ENCODE peak calls at places on chromosome 10, in eight cellular contexts. One of them, this sample, is unnamed.

GRCh38 chr10:99304027-99304856 is 24.9 kb upstream of the CNNM1 start:
- DNase-seq in epithelial cell of proximal tubule: peak; percentile 9
- DNase-seq in dorsolateral prefrontal cortex: no peak
- DNase-seq in fibroblast of the aortic adventitia: no peak
- DNase-seq in esophagus muscularis mucosa: no peak
- DNase-seq in AG04450: no peak
- DNase-seq in brain microvascular endothelial cell: no peak
- DNase-seq in GM12865: no peak
- DNase-seq in this sample: no peak

GRCh38 chr10:47158116-47159071 is 141.6 kb upstream of the GDF10 start:
- DNase-seq in epithelial cell of proximal tubule: no peak
- DNase-seq in dorsolateral prefrontal cortex: no peak
- DNase-seq in fibroblast of the aortic adventitia: no peak
- DNase-seq in esophagus muscularis mucosa: peak; percentile 87
- DNase-seq in AG04450: no peak
- DNase-seq in brain microvascular endothelial cell: no peak
- DNase-seq in GM12865: no peak
- DNase-seq in this sample: no peak

GRCh38 chr10:117216611-117217195 is 19.4 kb downstream of the KCNK18 start:
- DNase-seq in epithelial cell of proximal tubule: no peak
- DNase-seq in dorsolateral prefrontal cortex: peak; percentile 39
- DNase-seq in fibroblast of the aortic adventitia: peak; percentile 70
- DNase-seq in esophagus muscularis mucosa: no peak
- DNase-seq in AG04450: peak; percentile 29
- DNase-seq in brain microvascular endothelial cell: peak; percentile 32
- DNase-seq in GM12865: peak; percentile 84
- DNase-seq in this sample: peak; percentile 32

GRCh38 chr10:101066146-101066889 is 4.5 kb downstream of the KAZALD1 start:
- DNase-seq in epithelial cell of proximal tubule: no peak
- DNase-seq in dorsolateral prefrontal cortex: no peak
- DNase-seq in fibroblast of the aortic adventitia: peak; percentile 79
- DNase-seq in esophagus muscularis mucosa: no peak
- DNase-seq in AG04450: no peak
- DNase-seq in brain microvascular endothelial cell: no peak
- DNase-seq in GM12865: peak; percentile 68
- DNase-seq in this sample: no peak

GRCh38 chr10:78255796-78256638 is 222.4 kb downstream of the RPS24 start:
- DNase-seq in epithelial cell of proximal tubule: peak; percentile 95
- DNase-seq in dorsolateral prefrontal cortex: peak; percentile 40
- DNase-seq in fibroblast of the aortic adventitia: peak; percentile 99
- DNase-seq in esophagus muscularis mucosa: no peak
- DNase-seq in AG04450: peak; percentile 94
- DNase-seq in brain microvascular endothelial cell: peak; percentile 95
- DNase-seq in GM12865: no peak
- DNase-seq in this sample: peak; percentile 88

GRCh38 chr10:121864653-121865052 is 63.2 kb downstream of the ATE1 start:
- DNase-seq in epithelial cell of proximal tubule: no peak
- DNase-seq in dorsolateral prefrontal cortex: no peak
- DNase-seq in fibroblast of the aortic adventitia: no peak
- DNase-seq in esophagus muscularis mucosa: no peak
- DNase-seq in AG04450: no peak
- DNase-seq in brain microvascular endothelial cell: no peak
- DNase-seq in GM12865: no peak
- DNase-seq in this sample: no peak

GRCh38 chr10:57972783-57973182 is 294.9 kb downstream of the IPMK start:
- DNase-seq in epithelial cell of proximal tubule: no peak
- DNase-seq in dorsolateral prefrontal cortex: no peak
- DNase-seq in fibroblast of the aortic adventitia: no peak
- DNase-seq in esophagus muscularis mucosa: no peak
- DNase-seq in AG04450: no peak
- DNase-seq in brain microvascular endothelial cell: no peak
- DNase-seq in GM12865: no peak
- DNase-seq in this sample: no peak

GRCh38 chr10:30984563-30985328 is 46.9 kb downstream of the ZNF438 start:
- DNase-seq in epithelial cell of proximal tubule: no peak
- DNase-seq in dorsolateral prefrontal cortex: no peak
- DNase-seq in fibroblast of the aortic adventitia: peak; percentile 67
- DNase-seq in esophagus muscularis mucosa: no peak
- DNase-seq in AG04450: no peak
- DNase-seq in brain microvascular endothelial cell: no peak
- DNase-seq in GM12865: no peak
- DNase-seq in this sample: no peak

GRCh38 chr10:122879339-122880273 is at the start of gene FAM24B:
- DNase-seq in epithelial cell of proximal tubule: peak; percentile 83
- DNase-seq in dorsolateral prefrontal cortex: peak; percentile 92
- DNase-seq in fibroblast of the aortic adventitia: peak; percentile 99
- DNase-seq in esophagus muscularis mucosa: peak; percentile 96
- DNase-seq in AG04450: peak; percentile 98
- DNase-seq in brain microvascular endothelial cell: peak; percentile 99
- DNase-seq in GM12865: peak; percentile 98
- DNase-seq in this sample: peak; percentile 97

GRCh38 chr10:71723301-71723700 is 3.7 kb upstream of the C10orf105 start:
- DNase-seq in epithelial cell of proximal tubule: no peak
- DNase-seq in dorsolateral prefrontal cortex: no peak
- DNase-seq in fibroblast of the aortic adventitia: no peak
- DNase-seq in esophagus muscularis mucosa: no peak
- DNase-seq in AG04450: no peak
- DNase-seq in brain microvascular endothelial cell: no peak
- DNase-seq in GM12865: no peak
- DNase-seq in this sample: no peak

GRCh38 chr10:111360260-111360925 is 283.6 kb downstream of the ADRA2A start:
- DNase-seq in epithelial cell of proximal tubule: no peak
- DNase-seq in dorsolateral prefrontal cortex: no peak
- DNase-seq in fibroblast of the aortic adventitia: peak; percentile 4
- DNase-seq in esophagus muscularis mucosa: peak; percentile 50
- DNase-seq in AG04450: no peak
- DNase-seq in brain microvascular endothelial cell: no peak
- DNase-seq in GM12865: peak; percentile 62
- DNase-seq in this sample: no peak

GRCh38 chr10:36677170-36677768 is 448.1 kb upstream of the ANKRD30A start:
- DNase-seq in epithelial cell of proximal tubule: no peak
- DNase-seq in dorsolateral prefrontal cortex: no peak
- DNase-seq in fibroblast of the aortic adventitia: peak; percentile 73
- DNase-seq in esophagus muscularis mucosa: no peak
- DNase-seq in AG04450: no peak
- DNase-seq in brain microvascular endothelial cell: peak; percentile 31
- DNase-seq in GM12865: no peak
- DNase-seq in this sample: no peak

DNA sequence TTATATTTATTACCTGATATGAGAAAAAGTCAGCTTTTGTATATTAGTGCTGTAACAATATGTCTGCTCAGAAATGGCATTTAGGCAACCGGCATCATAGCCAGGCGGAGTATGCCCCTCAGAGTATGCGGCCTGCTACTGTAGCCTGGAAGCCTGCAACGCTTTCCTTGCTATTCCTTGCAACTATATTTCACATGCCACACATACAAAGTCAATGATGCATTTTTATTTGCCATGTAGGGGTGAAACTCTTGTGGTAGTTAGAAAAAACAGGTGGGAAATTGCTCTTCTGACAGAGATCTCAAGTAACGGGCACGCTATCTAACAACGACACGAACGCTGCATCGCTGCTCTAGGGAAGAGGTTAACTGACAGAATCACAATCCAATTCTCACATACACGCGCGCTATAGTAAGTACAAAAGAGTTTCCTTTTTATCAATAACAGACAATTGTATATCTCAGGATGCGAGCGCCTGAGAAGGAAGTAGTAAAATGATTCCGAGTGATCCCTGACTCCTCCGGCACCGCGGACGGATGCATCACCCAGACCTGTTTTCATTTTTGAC is 5.9 kb downstream of the EBF3 start:
- DNase-seq in epithelial cell of proximal tubule: no peak
- DNase-seq in dorsolateral prefrontal cortex: no peak
- DNase-seq in fibroblast of the aortic adventitia: peak; percentile 56
- DNase-seq in esophagus muscularis mucosa: no peak
- DNase-seq in AG04450: no peak
- DNase-seq in brain microvascular endothelial cell: no peak
- DNase-seq in GM12865: no peak
- DNase-seq in this sample: no peak
- TF ChIP-seq CTCF in epithelial cell of proximal tubule: no peak
- TF ChIP-seq CTCF in dorsolateral prefrontal cortex: no peak
- TF ChIP-seq CTCF in fibroblast of the aortic adventitia: peak; percentile 19
- TF ChIP-seq CTCF in esophagus muscularis mucosa: no peak
- TF ChIP-seq CTCF in AG04450: peak; percentile 15
- TF ChIP-seq CTCF in brain microvascular endothelial cell: no peak
- TF ChIP-seq CTCF in GM12865: no peak
- TF ChIP-seq CTCF in this sample: no peak

DNA sequence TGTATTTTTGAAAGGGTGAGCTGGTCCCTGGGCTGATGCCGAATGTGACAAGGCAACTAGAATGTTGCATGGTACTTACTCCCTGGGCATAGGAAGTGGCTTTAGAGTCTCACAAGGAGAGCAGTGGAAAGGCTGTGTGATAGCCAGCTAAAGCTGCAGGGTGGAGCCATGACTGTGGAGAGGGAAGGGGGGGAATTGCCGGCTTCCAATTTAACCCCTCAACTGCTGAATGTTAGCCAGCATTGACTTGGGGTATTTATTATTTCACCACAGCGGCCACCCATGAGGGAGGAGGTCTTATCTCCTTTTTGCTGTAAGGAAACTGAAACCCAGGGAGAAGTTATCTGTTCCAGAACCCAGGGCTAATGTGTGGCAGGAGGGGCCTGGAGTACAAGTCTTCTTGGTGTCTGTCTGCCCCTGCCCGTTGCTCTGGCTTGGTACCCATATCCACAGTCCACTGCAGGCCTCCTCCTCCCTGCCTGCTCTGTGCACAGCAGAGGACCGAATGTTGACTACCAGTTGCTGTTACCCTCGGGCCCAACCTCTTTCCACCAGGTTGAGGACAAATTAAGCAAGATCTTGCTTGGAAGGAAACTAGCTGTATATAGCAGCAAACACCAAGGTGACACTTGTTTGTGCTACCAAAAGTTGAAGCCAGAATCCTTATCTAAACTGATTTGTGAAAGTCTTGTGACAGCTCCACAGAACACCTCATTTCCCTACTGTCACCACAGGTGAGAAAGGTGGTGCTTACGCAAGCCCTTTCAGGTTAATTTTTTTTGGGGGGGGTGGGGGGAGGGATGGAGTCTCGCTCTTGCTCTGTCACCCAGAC is 37.6 kb downstream of the WBP1L start:
- DNase-seq in epithelial cell of proximal tubule: no peak
- DNase-seq in dorsolateral prefrontal cortex: no peak
- DNase-seq in fibroblast of the aortic adventitia: peak; percentile 55
- DNase-seq in esophagus muscularis mucosa: no peak
- DNase-seq in AG04450: no peak
- DNase-seq in brain microvascular endothelial cell: no peak
- DNase-seq in GM12865: no peak
- DNase-seq in this sample: no peak
- H3K4me3 ChIP-seq in epithelial cell of proximal tubule: no peak overlapping the region
- H3K4me3 ChIP-seq in dorsolateral prefrontal cortex: no peak overlapping the region
- H3K4me3 ChIP-seq in fibroblast of the aortic adventitia: no peak overlapping the region
- H3K4me3 ChIP-seq in esophagus muscularis mucosa: no peak overlapping the region
- H3K4me3 ChIP-seq in AG04450: no peak overlapping the region
- H3K4me3 ChIP-seq in brain microvascular endothelial cell: no peak overlapping the region
- H3K4me3 ChIP-seq in GM12865: no peak overlapping the region
- H3K4me3 ChIP-seq in this sample: no peak overlapping the region

GRCh38 chr10:10235003-10235402 is 782.7 kb upstream of the CELF2 start:
- DNase-seq in epithelial cell of proximal tubule: no peak
- DNase-seq in dorsolateral prefrontal cortex: no peak
- DNase-seq in fibroblast of the aortic adventitia: no peak
- DNase-seq in esophagus muscularis mucosa: no peak
- DNase-seq in AG04450: no peak
- DNase-seq in brain microvascular endothelial cell: peak; percentile 16
- DNase-seq in GM12865: no peak
- DNase-seq in this sample: no peak

DNA sequence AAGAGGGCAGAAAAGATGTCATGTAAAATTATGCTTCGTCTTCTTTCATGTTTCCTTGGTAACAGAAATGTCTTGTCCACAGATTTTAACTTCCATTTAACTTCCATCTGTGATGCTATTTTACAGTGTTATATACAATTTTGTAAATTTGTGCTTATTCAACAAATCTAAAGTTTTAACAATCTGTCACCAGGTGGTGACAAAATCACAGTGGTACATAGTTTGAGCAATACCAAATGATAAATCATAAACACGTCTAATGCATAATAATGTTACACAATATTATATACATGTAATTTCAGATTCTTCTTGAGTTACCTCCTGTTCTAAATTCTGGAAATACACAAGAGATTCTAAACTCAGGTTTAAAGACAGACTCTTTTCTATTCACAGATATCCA is 784.4 kb upstream of the CELF2 start:
- DNase-seq in epithelial cell of proximal tubule: no peak
- DNase-seq in dorsolateral prefrontal cortex: no peak
- DNase-seq in fibroblast of the aortic adventitia: peak; percentile 0
- DNase-seq in esophagus muscularis mucosa: no peak
- DNase-seq in AG04450: no peak
- DNase-seq in brain microvascular endothelial cell: no peak
- DNase-seq in GM12865: no peak
- DNase-seq in this sample: no peak
- TF ChIP-seq CTCF in epithelial cell of proximal tubule: no peak
- TF ChIP-seq CTCF in dorsolateral prefrontal cortex: no peak
- TF ChIP-seq CTCF in fibroblast of the aortic adventitia: no peak
- TF ChIP-seq CTCF in esophagus muscularis mucosa: no peak
- TF ChIP-seq CTCF in AG04450: no peak
- TF ChIP-seq CTCF in brain microvascular endothelial cell: no peak
- TF ChIP-seq CTCF in GM12865: no peak
- TF ChIP-seq CTCF in this sample: no peak

GRCh38 chr10:22622242-22622806 is 92.1 kb downstream of the PIP4K2A start:
- DNase-seq in epithelial cell of proximal tubule: no peak
- DNase-seq in dorsolateral prefrontal cortex: no peak
- DNase-seq in fibroblast of the aortic adventitia: no peak
- DNase-seq in esophagus muscularis mucosa: no peak
- DNase-seq in AG04450: no peak
- DNase-seq in brain microvascular endothelial cell: no peak
- DNase-seq in GM12865: no peak
- DNase-seq in this sample: no peak
- H3K4me3 ChIP-seq in epithelial cell of proximal tubule: no peak overlapping the region
- H3K4me3 ChIP-seq in dorsolateral prefrontal cortex: peak overlapping the region; percentile 28
- H3K4me3 ChIP-seq in fibroblast of the aortic adventitia: no peak overlapping the region
- H3K4me3 ChIP-seq in esophagus muscularis mucosa: no peak overlapping the region
- H3K4me3 ChIP-seq in AG04450: no peak overlapping the region
- H3K4me3 ChIP-seq in brain microvascular endothelial cell: no peak overlapping the region
- H3K4me3 ChIP-seq in GM12865: no peak overlapping the region
- H3K4me3 ChIP-seq in this sample: no peak overlapping the region

GRCh38 chr10:93542358-93542791 is 24.1 kb upstream of the FFAR4 start:
- DNase-seq in epithelial cell of proximal tubule: no peak
- DNase-seq in dorsolateral prefrontal cortex: no peak
- DNase-seq in fibroblast of the aortic adventitia: peak; percentile 68
- DNase-seq in esophagus muscularis mucosa: no peak
- DNase-seq in AG04450: no peak
- DNase-seq in brain microvascular endothelial cell: no peak
- DNase-seq in GM12865: no peak
- DNase-seq in this sample: no peak
- TF ChIP-seq CTCF in epithelial cell of proximal tubule: no peak
- TF ChIP-seq CTCF in dorsolateral prefrontal cortex: no peak
- TF ChIP-seq CTCF in fibroblast of the aortic adventitia: no peak
- TF ChIP-seq CTCF in esophagus muscularis mucosa: no peak
- TF ChIP-seq CTCF in AG04450: no peak
- TF ChIP-seq CTCF in brain microvascular endothelial cell: no peak
- TF ChIP-seq CTCF in GM12865: no peak
- TF ChIP-seq CTCF in this sample: no peak

DNA sequence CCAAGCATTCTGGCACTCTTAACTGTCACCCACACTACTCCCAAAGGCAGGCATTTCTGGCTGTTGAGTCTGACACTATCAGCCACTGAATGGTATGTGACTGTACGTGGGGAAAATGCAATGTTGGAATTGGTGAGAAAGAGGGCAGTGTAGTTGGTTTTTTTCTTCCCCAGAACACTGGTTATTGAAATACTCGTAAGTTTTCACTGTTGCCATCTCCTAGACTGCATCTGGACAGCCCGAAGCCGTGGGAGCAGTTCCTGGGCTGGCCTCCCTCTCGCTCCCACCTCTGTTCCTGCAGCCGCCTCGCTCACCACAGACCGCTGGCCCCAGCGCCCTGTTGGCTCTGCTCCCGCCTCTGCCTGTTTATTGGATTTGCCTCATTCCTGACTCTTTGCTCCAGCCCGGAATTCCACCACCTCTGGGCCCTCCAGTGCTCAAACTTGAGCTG is 5.7 kb downstream of the PLCE1 start:
- DNase-seq in epithelial cell of proximal tubule: no peak
- DNase-seq in dorsolateral prefrontal cortex: no peak
- DNase-seq in fibroblast of the aortic adventitia: peak; percentile 84
- DNase-seq in esophagus muscularis mucosa: no peak
- DNase-seq in AG04450: peak; percentile 30
- DNase-seq in brain microvascular endothelial cell: peak; percentile 47
- DNase-seq in GM12865: no peak
- DNase-seq in this sample: peak; percentile 84
- H3K4me3 ChIP-seq in epithelial cell of proximal tubule: no peak overlapping the region
- H3K4me3 ChIP-seq in dorsolateral prefrontal cortex: no peak overlapping the region
- H3K4me3 ChIP-seq in fibroblast of the aortic adventitia: peak overlapping the region; percentile 7
- H3K4me3 ChIP-seq in esophagus muscularis mucosa: no peak overlapping the region
- H3K4me3 ChIP-seq in AG04450: no peak overlapping the region
- H3K4me3 ChIP-seq in brain microvascular endothelial cell: no peak overlapping the region
- H3K4me3 ChIP-seq in GM12865: no peak overlapping the region
- H3K4me3 ChIP-seq in this sample: no peak overlapping the region

This sample was measured in astrocyte of the cerebellum.